ENCODE peak calls at places on chromosome 1, in ten cellular contexts. M is brain microvascular endothelial cell, S is psoas muscle, R is heart left ventricle, N is suprapubic skin, A is tibial nerve, B is ovary, C is transverse colon, Y is bronchial epithelial cell, X is H7. I is an unnamed sample.

GRCh38 chr1:92961131-92961895 is at the start of gene DIPK1A:
- DNase-seq in M (peak; percentile 30), S (peak; percentile 83), R (peak; percentile 90), N (peak; percentile 87), A (peak; percentile 59), B (peak; percentile 77), C (peak; percentile 82), Y (peak; percentile 33), X (peak; percentile 94), I (peak; percentile 63)

GRCh38 chr1:100530901-100531487 is 6.9 kb upstream of the GPR88 start:
- DNase-seq in M (peak; percentile 56), S (peak; percentile 25), R (no peak), N (no peak), A (peak; percentile 68), B (peak; percentile 33), C (peak; percentile 23), Y (peak; percentile 22), X (no peak), I (no peak)

GRCh38 chr1:2530501-2531361 is 668 bp upstream of the HES5 start:
- DNase-seq in M (no peak), S (no peak), R (no peak), N (no peak), A (no peak), B (no peak), C (peak; percentile 59), Y (no peak), X (no peak), I (no peak)

GRCh38 chr1:27601771-27602509 is 2.0 kb downstream of the AHDC1 start:
- DNase-seq in M (no peak), S (peak; percentile 64), R (peak; percentile 77), N (no peak), A (no peak), B (no peak), C (peak; percentile 53), Y (no peak), X (peak; percentile 80), I (no peak)

GRCh38 chr1:1155258-1155657 is 18.4 kb upstream of the TTLL10 start:
- DNase-seq in M (no peak), S (no peak), R (no peak), N (no peak), A (no peak), B (no peak), C (no peak), Y (no peak), X (no peak), I (no peak)

GRCh38 chr1:3645247-3645646 is 4.7 kb downstream of the WRAP73 start:
- DNase-seq in M (no peak), S (no peak), R (no peak), N (no peak), A (no peak), B (no peak), C (no peak), Y (no peak), X (no peak), I (no peak)

GRCh38 chr1:213988639-213989070 is 882 bp downstream of the PROX1 start:
- DNase-seq in M (no peak), S (no peak), R (no peak), N (no peak), A (no peak), B (peak; percentile 35), C (no peak), Y (no peak), X (no peak), I (no peak)

GRCh38 chr1:175808573-175808972 is 65.2 kb upstream of the TNR start:
- DNase-seq in M (no peak), S (no peak), R (no peak), N (no peak), A (no peak), B (no peak), C (no peak), Y (no peak), X (peak; percentile 43), I (no peak)

GRCh38 chr1:246210751-246211150 is 296.3 kb downstream of the SMYD3 start:
- DNase-seq in M (no peak), S (no peak), R (no peak), N (no peak), A (no peak), B (no peak), C (no peak), Y (no peak), X (peak; percentile 53), I (no peak)

DNA sequence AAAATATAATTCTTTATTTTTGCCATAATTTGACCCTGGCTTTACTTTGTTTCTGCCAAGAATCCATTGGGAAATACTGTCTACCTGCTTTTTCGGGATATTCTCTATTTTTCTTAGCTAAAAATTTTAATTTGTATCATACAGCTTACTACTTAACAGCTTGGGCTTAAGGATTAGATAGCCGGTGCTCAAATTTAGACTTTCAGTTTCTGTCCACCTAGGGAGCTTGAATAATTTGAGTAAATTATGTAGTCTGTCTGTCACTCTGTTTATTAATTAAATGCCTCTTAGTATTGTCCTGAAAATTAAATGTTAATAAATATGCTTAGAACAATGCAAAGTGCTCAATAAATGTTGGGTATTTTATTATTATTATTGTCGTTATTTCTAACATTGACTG is 6.7 kb downstream of the SYCP1 start:
- DNase-seq in M (no peak), S (no peak), R (no peak), N (no peak), A (no peak), B (no peak), C (no peak), Y (no peak), X (no peak), I (no peak)
- H3K27me3 ChIP-seq in M (no peaks in the 10 kb centered on the region), S (peaks cover 14% of the 10 kb centered on the region), R (no peaks in the 10 kb centered on the region), N (peaks cover 3% of the 10 kb centered on the region), A (no peaks in the 10 kb centered on the region), B (no peaks in the 10 kb centered on the region), C (peaks cover 10% of the 10 kb centered on the region), Y (no peaks in the 10 kb centered on the region), X (peaks cover under 1% of the 10 kb centered on the region), I (no peaks in the 10 kb centered on the region)

GRCh38 chr1:235998812-235999211 is 66.1 kb downstream of the NID1 start:
- DNase-seq in M (no peak), S (no peak), R (no peak), N (no peak), A (no peak), B (no peak), C (no peak), Y (no peak), X (no peak), I (no peak)
- H3K4me3 ChIP-seq in M (no peak overlapping the region), S (no peak overlapping the region), R (no peak overlapping the region), N (no peak overlapping the region), A (no peak overlapping the region), B (no peak overlapping the region), C (no peak overlapping the region), Y (no peak overlapping the region), X (no peak overlapping the region), I (no peak overlapping the region)

GRCh38 chr1:110555807-110556470 is 37.0 kb upstream of the KCNA10 start:
- DNase-seq in M (no peak), S (peak; percentile 53), R (peak; percentile 82), N (no peak), A (peak; percentile 41), B (peak; percentile 17), C (no peak), Y (no peak), X (peak; percentile 54), I (no peak)
- H3K27me3 ChIP-seq in M (peaks cover 24% of the 10 kb centered on the region), S (peaks cover 40% of the 10 kb centered on the region), R (no peaks in the 10 kb centered on the region), N (peaks cover 63% of the 10 kb centered on the region), A (no peaks in the 10 kb centered on the region), B (no peaks in the 10 kb centered on the region), C (peaks cover 54% of the 10 kb centered on the region), Y (peaks cover 17% of the 10 kb centered on the region), X (peaks cover 48% of the 10 kb centered on the region), I (no peaks in the 10 kb centered on the region)

GRCh38 chr1:7366955-7367665 is 404.0 kb upstream of the VAMP3 start:
- DNase-seq in M (no peak), S (no peak), R (peak; percentile 33), N (no peak), A (no peak), B (no peak), C (peak; percentile 77), Y (no peak), X (no peak), I (no peak)
- H3K4me3 ChIP-seq in M (no peak overlapping the region), S (no peak overlapping the region), R (no peak overlapping the region), N (no peak overlapping the region), A (no peak overlapping the region), B (no peak overlapping the region), C (no peak overlapping the region), Y (no peak overlapping the region), X (no peak overlapping the region), I (no peak overlapping the region)

GRCh38 chr1:209674957-209675566 is at the start of gene G0S2:
- DNase-seq in M (no peak), S (peak; percentile 87), R (peak; percentile 90), N (no peak), A (peak; percentile 12), B (peak; percentile 89), C (peak; percentile 79), Y (no peak), X (no peak), I (peak; percentile 79)

GRCh38 chr1:209675567-209676154 is 449 bp downstream of the G0S2 start:
- DNase-seq in M (no peak), S (peak; percentile 41), R (peak; percentile 74), N (no peak), A (peak; percentile 10), B (no peak), C (peak; percentile 31), Y (no peak), X (peak; percentile 77), I (no peak)

GRCh38 chr1:209673631-209674417 is 1.4 kb upstream of the G0S2 start:
- DNase-seq in M (no peak), S (peak; percentile 64), R (no peak), N (no peak), A (peak; percentile 30), B (no peak), C (no peak), Y (no peak), X (no peak), I (peak; percentile 78)

DNA sequence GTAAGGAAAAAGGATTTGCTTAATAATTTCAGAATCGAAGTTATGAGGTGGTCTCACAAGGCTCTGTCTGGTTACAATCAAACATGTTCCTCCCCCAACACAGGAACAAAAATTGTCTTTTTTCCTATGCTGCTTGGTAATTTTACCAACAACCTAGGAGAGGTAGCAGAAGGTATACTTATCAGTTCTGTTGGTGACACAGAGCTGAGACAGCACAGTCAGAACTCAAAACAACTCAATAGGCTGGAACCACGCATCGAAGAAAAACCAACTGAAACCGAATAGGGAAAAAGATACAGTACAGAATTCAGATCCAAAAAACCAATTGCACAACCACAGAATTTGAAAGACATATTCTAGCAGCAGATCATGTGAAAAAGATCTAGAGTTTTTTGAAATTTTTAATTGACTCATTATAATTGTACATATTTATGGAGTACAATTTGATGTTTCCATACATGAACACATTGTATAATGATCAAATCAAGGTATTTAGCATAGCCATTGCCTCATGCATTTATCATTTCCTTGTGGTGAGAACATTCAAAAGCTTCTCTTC is 3.8 kb downstream of the G0S2 start:
- DNase-seq in M (no peak), S (no peak), R (no peak), N (no peak), A (no peak), B (no peak), C (no peak), Y (no peak), X (no peak), I (no peak)
- H3K27me3 ChIP-seq in M (peaks cover 39% of the 10 kb centered on the region), S (no peaks in the 10 kb centered on the region), R (no peaks in the 10 kb centered on the region), N (peaks cover 3% of the 10 kb centered on the region), A (no peaks in the 10 kb centered on the region), B (no peaks in the 10 kb centered on the region), C (no peaks in the 10 kb centered on the region), Y (no peaks in the 10 kb centered on the region), X (peaks cover 49% of the 10 kb centered on the region), I (no peaks in the 10 kb centered on the region)

DNA sequence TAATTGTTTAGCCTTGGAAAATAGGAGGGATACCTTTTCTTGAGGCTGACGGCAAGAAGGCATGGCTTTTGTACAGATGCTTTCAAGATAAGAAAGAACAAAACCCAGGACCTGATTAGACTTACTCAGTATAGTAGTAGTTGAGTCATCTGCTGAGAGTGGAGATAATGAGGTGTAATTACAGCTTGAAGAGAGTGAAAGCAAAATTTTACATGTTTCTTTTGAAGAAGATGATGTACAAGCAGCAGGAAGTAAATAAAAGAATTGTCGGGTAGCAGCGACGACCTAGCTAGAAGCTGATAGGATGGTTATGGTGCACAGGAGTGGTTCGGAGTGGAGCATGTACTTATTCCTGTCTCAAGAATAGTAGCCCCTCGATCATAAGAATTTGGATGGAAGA is 6.6 kb downstream of the ANGPTL1 start:
- DNase-seq in M (no peak), S (no peak), R (no peak), N (no peak), A (no peak), B (no peak), C (no peak), Y (no peak), X (no peak), I (no peak)
- H3K4me3 ChIP-seq in M (no peak overlapping the region), S (peak overlapping the region; percentile 25), R (no peak overlapping the region), N (no peak overlapping the region), A (no peak overlapping the region), B (peak overlapping the region; percentile 0), C (no peak overlapping the region), Y (no peak overlapping the region), X (no peak overlapping the region), I (no peak overlapping the region)